ENCODE peak calls at places on chromosomes 13 and 19, in four cellular contexts. Q is GM12878, H is K562, G is HepG2. X is an unnamed sample.

GRCh38 chr13:114115191-114115671 is 17.2 kb downstream of the RASA3 start:
- DNase-seq in Q (no peak), H (peak), G (peak), X (peak)

GRCh38 chr13:74132768-74133656 is 1.2 kb downstream of the KLF12 start:
- DNase-seq in Q (no peak), H (no peak), G (no peak), X (peak)

GRCh38 chr13:109254271-109254670 is 532.1 kb downstream of the IRS2 start:
- DNase-seq in Q (no peak), H (no peak), G (no peak), X (no peak)

GRCh38 chr19:38388310-38389100 is at the start of gene SPRED3:
- DNase-seq in Q (no peak), H (peak), G (no peak), X (peak)

GRCh38 chr13:76856141-76856571 is 30.0 kb downstream of the KCTD12 start:
- DNase-seq in Q (no peak), H (no peak), G (no peak), X (no peak)

GRCh38 chr13:98216135-98216565 is 39.1 kb upstream of the RNF113B start:
- DNase-seq in Q (no peak), H (no peak), G (no peak), X (no peak)

GRCh38 chr13:113879017-113879416 is 15.1 kb upstream of the GAS6 start:
- DNase-seq in Q (no peak), H (no peak), G (no peak), X (no peak)

GRCh38 chr19:18939922-18940775 is 868 bp downstream of the HOMER3 start:
- DNase-seq in Q (no peak), H (no peak), G (no peak), X (peak)

GRCh38 chr19:45973564-45974338 is at the start of gene NOVA2:
- DNase-seq in Q (peak), H (peak), G (no peak), X (peak)

GRCh38 chr19:3573162-3573857 is 566 bp downstream of the HMG20B start:
- DNase-seq in Q (no peak), H (no peak), G (no peak), X (peak)

GRCh38 chr19:17830567-17831418 is 9.5 kb upstream of the INSL3 start:
- DNase-seq in Q (no peak), H (peak), G (no peak), X (peak)

GRCh38 chr19:6071840-6072239 is 38.5 kb downstream of the RFX2 start:
- DNase-seq in Q (no peak), H (no peak), G (no peak), X (no peak)

GRCh38 chr13:78700121-78700910 is 41.4 kb upstream of the OBI1 start:
- DNase-seq in Q (no peak), H (no peak), G (no peak), X (no peak)

GRCh38 chr19:7787602-7788177 is 24.6 kb downstream of the CLEC4M start:
- DNase-seq in Q (no peak), H (no peak), G (no peak), X (no peak)

GRCh38 chr13:78602561-78603239 is 652 bp downstream of the POU4F1 start:
- DNase-seq in Q (no peak), H (peak), G (no peak), X (peak)

GRCh38 chr13:44555207-44555606 is 20.9 kb downstream of the TSC22D1 start:
- DNase-seq in Q (no peak), H (no peak), G (no peak), X (no peak)

GRCh38 chr19:48798937-48799336 is 11.9 kb downstream of the BCAT2 start:
- DNase-seq in Q (peak), H (no peak), G (no peak), X (peak)

GRCh38 chr19:4369109-4369887 is 25.9 kb downstream of the MPND start:
- DNase-seq in Q (peak), H (no peak), G (no peak), X (no peak)

GRCh38 chr13:32086366-32086765 is 54.8 kb downstream of the FRY start:
- DNase-seq in Q (no peak), H (no peak), G (no peak), X (no peak)

GRCh38 chr13:112241288-112241687 is 134.9 kb upstream of the SPACA7 start:
- DNase-seq in Q (no peak), H (no peak), G (no peak), X (no peak)

GRCh38 chr19:46328079-46328478 is 18.8 kb upstream of the PPP5C start:
- DNase-seq in Q (no peak), H (no peak), G (no peak), X (no peak)

GRCh38 chr13:48626077-48626449 is 27.7 kb upstream of the CYSLTR2 start:
- DNase-seq in Q (no peak), H (no peak), G (peak), X (no peak)

GRCh38 chr13:100751826-100752225 is 77.2 kb upstream of the TMTC4 start:
- DNase-seq in Q (no peak), H (no peak), G (peak), X (no peak)
- TF ChIP-seq CREM in Q (no peak), H (no peak), G (no peak), X (no peak)

GRCh38 chr13:95136638-95137037 is 164.6 kb downstream of the ABCC4 start:
- DNase-seq in Q (no peak), H (no peak), G (no peak), X (no peak)
- TF ChIP-seq NR2C2 in Q (no peak), H (no peak), G (no peak), X (no peak)

GRCh38 chr19:15418588-15419412 is at the start of gene AKAP8L:
- DNase-seq in Q (peak), H (peak), G (peak), X (peak)

GRCh38 chr19:15417699-15418098 is 1.1 kb downstream of the AKAP8L start:
- DNase-seq in Q (no peak), H (no peak), G (no peak), X (no peak)

GRCh38 chr19:15418112-15418587 is 638 bp downstream of the AKAP8L start:
- DNase-seq in Q (no peak), H (no peak), G (no peak), X (no peak)

GRCh38 chr19:15412832-15413231 is 6.0 kb downstream of the AKAP8L start:
- DNase-seq in Q (no peak), H (no peak), G (no peak), X (no peak)
- TF ChIP-seq CREM in Q (no peak), H (no peak), G (no peak), X (no peak)

DNA sequence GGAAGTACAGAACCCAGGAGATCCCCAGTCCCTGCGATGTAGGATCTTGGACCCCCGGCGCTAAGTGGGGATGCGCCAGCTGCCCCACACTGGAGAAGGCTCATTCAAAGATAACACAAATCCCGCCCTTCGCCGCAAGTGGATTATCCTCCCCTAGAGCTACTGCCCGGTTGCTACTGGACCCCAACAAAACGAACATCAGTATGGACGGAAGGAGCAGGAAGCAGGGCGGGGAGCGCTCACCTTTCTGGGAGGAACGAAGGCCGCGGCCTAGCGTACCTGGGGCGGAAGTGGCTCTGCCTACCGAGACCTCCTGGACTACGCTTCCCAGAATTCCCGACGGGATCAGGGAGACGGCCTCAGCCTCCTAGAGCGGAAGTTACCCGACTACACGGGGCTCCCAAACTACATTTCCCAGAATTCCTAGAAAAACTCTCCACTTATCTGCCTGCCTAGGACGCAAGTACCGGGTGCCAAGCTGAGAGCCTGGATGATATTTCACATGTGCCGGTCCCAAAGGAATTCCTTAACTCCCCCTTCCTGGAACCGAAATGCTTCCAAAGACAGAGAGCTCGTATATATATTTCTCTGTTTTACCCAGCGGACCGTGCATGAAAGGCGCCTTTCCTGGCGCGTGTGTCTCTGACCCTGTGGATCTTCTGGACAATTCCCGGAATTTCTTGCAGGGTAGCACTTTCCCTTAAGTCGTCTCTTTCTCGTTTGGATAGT is at the start of gene ZNF112:
- DNase-seq in Q (peak), H (peak), G (peak), X (peak)
- TF ChIP-seq NR2C2 in Q (no peak), H (peak), G (peak), X (no peak)

GRCh38 chr13:104204177-104204576 is 1138.0 kb upstream of the SLC10A2 start:
- DNase-seq in Q (no peak), H (no peak), G (no peak), X (no peak)
- TF ChIP-seq CREM in Q (no peak), H (no peak), G (no peak), X (no peak)

DNA sequence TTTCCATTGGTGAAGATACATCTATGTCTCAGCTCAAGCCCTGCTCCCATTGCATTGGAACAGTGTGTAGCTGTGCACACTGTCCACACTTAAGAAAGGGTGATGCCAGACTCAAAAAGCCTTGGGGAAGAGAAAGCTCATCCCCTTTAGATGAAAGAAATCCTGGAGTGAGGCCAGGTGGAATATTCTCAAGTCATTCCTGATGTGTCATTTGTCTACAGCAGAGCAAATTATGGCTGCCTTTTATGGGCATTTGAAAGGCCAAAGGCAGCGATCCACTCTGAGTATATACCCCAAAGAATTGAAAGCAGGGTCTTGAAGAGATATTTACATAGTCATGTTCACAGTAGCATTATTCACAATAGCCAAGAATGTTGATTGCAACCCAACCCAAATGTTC is 214.7 kb downstream of the KCNRG start:
- DNase-seq in Q (no peak), H (no peak), G (no peak), X (no peak)
- TF ChIP-seq NR2C2 in Q (no peak), H (no peak), G (no peak), X (no peak)

DNA sequence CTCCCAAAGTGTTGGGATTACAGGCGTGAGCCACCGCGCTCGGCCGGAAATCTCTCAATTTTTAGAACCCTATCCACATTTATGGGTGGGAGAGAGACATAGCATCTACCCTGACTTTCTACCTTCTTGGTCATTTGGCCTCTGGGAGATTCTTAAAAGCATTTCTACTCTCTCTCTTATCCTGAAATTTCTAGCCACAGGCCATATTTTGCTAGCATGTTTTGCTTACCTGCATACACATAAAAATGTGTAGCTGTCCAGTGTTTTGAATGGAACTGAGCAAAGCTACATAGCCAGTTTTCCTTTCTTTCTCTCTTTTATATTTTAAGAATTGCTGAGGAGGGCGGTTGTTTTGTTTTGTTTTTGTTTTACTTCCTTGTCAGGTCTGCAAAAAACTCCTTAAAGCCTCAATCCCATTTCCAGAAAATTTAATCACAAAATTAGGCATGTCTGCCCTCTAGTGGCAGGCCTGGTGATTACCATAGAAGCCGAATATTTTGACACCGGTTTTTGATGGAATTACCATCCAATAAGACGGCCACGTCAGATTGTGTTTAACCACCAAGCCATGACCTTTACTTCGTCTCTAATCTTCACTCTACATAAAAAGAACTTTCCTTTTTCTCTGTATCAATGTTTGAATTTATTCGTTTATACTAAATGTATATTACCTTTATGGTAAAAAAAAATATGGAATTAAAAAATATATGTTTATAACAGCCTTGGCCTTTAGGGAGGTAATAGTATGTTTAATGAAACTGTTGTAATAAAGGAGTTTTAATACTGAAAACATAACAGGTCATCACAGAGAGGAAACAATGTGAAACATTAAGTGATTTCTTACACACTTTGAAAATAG is 34.4 kb upstream of the OXGR1 start:
- DNase-seq in Q (no peak), H (peak), G (peak), X (peak)
- TF ChIP-seq CREM in Q (no peak), H (no peak), G (no peak), X (no peak)

GRCh38 chr13:92573467-92574057 is 653.0 kb upstream of the GPC6 start:
- DNase-seq in Q (no peak), H (peak), G (peak), X (peak)
- TF ChIP-seq NR2C2 in Q (no peak), H (no peak), G (no peak), X (no peak)

DNA sequence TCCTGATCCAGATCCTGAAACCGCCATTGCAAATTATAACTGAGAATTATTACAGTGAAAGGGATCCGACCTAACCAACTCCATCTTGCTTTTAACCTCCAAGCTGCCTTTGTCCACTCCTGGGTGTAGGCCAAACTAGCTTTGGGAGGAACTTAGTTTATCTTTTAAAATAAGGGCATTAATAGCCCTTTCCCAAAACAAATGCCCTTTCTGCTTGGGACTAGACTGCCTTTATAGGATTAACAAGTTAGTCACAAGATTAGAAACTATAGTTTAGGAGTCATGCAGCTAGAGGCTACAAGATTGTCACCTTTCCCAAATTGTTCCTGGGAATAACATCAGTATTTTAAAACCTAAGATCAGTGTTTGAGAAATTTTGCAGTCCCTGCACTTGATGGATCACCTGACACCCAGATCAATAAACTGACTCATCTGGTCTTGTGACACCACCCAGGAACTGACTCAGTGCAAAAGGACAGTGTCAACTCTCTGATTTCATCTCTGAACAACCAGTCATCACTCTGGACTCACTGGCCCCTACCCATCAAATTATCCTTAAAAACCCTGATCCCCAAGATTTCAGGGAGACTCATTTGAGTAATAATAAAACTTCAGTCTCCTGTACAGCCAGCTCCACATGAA is 4.1 kb upstream of the ZNF841 start:
- DNase-seq in Q (no peak), H (no peak), G (peak), X (no peak)
- TF ChIP-seq CREM in Q (no peak), H (no peak), G (no peak), X (no peak)